ENCODE peak calls at places on chromosomes 7 and 10, in seven cellular contexts. C is neuronal stem cell, K is IMR-90, E is trophoblast cell, T is H1, Z is mesenchymal stem cell, O is H9. S is an unnamed sample.

GRCh38 chr10:43237631-43238446 is 29.0 kb downstream of the RASGEF1A start:
- DNase-seq in C (no peak), K (no peak), E (no peak), T (no peak), Z (no peak), O (peak), S (no peak)

GRCh38 chr7:50273870-50274269 is 30.6 kb upstream of the IKZF1 start:
- DNase-seq in C (no peak), K (no peak), E (no peak), T (no peak), Z (no peak), O (no peak), S (no peak)

GRCh38 chr7:151629873-151630272 is 110.2 kb upstream of the RHEB start:
- DNase-seq in C (no peak), K (no peak), E (no peak), T (no peak), Z (no peak), O (no peak), S (no peak)

GRCh38 chr10:74047871-74048270 is 50.0 kb downstream of the VCL start:
- DNase-seq in C (no peak), K (peak), E (no peak), T (no peak), Z (peak), O (no peak), S (no peak)

GRCh38 chr10:57657164-57657765 is 610.4 kb downstream of the IPMK start:
- DNase-seq in C (peak), K (peak), E (peak), T (peak), Z (peak), O (peak), S (peak)

GRCh38 chr10:79449181-79450146 is 4.0 kb upstream of the ZCCHC24 start:
- DNase-seq in C (no peak), K (no peak), E (no peak), T (no peak), Z (no peak), O (no peak), S (peak)

GRCh38 chr10:35166607-35167006 is 40.0 kb downstream of the CREM start:
- DNase-seq in C (no peak), K (no peak), E (no peak), T (no peak), Z (no peak), O (no peak), S (no peak)

GRCh38 chr10:18402766-18403346 is 248.5 kb downstream of the NSUN6 start:
- DNase-seq in C (no peak), K (peak), E (no peak), T (no peak), Z (no peak), O (no peak), S (no peak)

GRCh38 chr10:114100848-114101741 is 57.4 kb downstream of the ADRB1 start:
- DNase-seq in C (no peak), K (peak), E (no peak), T (peak), Z (peak), O (no peak), S (peak)

GRCh38 chr10:19929466-19930140 is 113.4 kb downstream of the PLXDC2 start:
- DNase-seq in C (no peak), K (peak), E (no peak), T (no peak), Z (peak), O (no peak), S (no peak)

DNA sequence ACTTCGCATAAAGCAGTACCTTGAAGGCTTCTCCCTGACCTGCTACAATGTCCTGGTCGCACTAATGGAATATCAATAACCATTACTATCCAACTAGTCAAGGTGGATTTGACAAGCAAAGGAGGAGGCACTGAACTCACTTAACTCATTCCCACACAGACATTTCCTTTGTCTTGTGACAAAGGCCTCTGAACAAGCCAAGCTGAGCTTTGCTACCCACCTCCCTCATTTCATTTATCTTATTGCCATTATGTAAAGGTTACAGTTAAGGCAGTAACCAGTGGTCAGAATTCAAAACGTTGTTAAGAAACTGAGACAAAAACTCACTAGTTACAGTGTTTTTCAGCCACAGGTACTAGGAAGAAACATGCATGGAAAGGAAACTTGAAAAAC is 7.3 kb downstream of the ELMO1 start:
- DNase-seq in C (no peak), K (no peak), E (no peak), T (no peak), Z (no peak), O (no peak), S (no peak)
- H3K27ac ChIP-seq in C (no peak), K (no peak), E (no peak), T (no peak), Z (no peak), O (no peak), S (no peak)

GRCh38 chr10:102220612-102221011 is 5.5 kb upstream of the ELOVL3 start:
- DNase-seq in C (no peak), K (no peak), E (no peak), T (no peak), Z (no peak), O (no peak), S (no peak)
- H3K18ac ChIP-seq in C (no peak), K (no peak), E (no peak), T (no peak), Z (no peak), O (no peak), S (no peak)

GRCh38 chr7:66263936-66264335 is 58.8 kb downstream of the TPST1 start:
- DNase-seq in C (no peak), K (no peak), E (no peak), T (no peak), Z (no peak), O (no peak), S (no peak)

GRCh38 chr7:66269978-66270377 is 64.8 kb downstream of the TPST1 start:
- DNase-seq in C (no peak), K (no peak), E (no peak), T (no peak), Z (no peak), O (no peak), S (no peak)

GRCh38 chr7:66261941-66262340 is 56.8 kb downstream of the TPST1 start:
- DNase-seq in C (no peak), K (no peak), E (no peak), T (no peak), Z (no peak), O (no peak), S (no peak)

GRCh38 chr7:66265566-66265965 is 60.4 kb downstream of the TPST1 start:
- DNase-seq in C (no peak), K (peak), E (peak), T (no peak), Z (peak), O (no peak), S (peak)

DNA sequence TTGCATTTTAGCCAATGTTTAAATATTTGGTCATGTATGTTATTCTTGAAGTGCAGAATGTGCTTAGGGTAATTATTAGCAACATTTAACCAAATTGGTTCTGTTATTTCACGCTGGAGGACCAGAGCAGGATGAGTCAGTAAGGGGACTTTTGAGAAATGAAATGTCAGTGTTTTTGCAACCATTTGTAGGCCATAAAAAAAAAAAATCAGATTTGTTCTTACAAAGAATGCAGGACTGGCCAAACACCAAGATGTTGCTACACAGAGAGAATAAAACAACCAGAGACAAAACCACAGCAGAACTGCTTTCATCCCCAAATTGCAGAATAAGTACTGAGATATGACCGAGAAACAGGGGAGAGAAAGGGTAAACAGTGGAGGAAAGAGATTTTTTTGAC is 62.1 kb downstream of the TPST1 start:
- DNase-seq in C (no peak), K (peak), E (peak), T (no peak), Z (peak), O (no peak), S (no peak)
- H3K27ac ChIP-seq in C (no peak), K (no peak), E (no peak), T (no peak), Z (peak), O (no peak), S (no peak)

GRCh38 chr7:90988523-90988922 is 275.7 kb upstream of the FZD1 start:
- DNase-seq in C (no peak), K (no peak), E (no peak), T (no peak), Z (no peak), O (no peak), S (no peak)

GRCh38 chr7:90994121-90994520 is 270.1 kb upstream of the FZD1 start:
- DNase-seq in C (no peak), K (peak), E (no peak), T (no peak), Z (no peak), O (no peak), S (no peak)

GRCh38 chr7:90994601-90995000 is 269.6 kb upstream of the FZD1 start:
- DNase-seq in C (no peak), K (no peak), E (peak), T (no peak), Z (no peak), O (no peak), S (no peak)

GRCh38 chr7:90984692-90985091 is 279.5 kb upstream of the FZD1 start:
- DNase-seq in C (no peak), K (no peak), E (no peak), T (no peak), Z (no peak), O (no peak), S (no peak)

DNA sequence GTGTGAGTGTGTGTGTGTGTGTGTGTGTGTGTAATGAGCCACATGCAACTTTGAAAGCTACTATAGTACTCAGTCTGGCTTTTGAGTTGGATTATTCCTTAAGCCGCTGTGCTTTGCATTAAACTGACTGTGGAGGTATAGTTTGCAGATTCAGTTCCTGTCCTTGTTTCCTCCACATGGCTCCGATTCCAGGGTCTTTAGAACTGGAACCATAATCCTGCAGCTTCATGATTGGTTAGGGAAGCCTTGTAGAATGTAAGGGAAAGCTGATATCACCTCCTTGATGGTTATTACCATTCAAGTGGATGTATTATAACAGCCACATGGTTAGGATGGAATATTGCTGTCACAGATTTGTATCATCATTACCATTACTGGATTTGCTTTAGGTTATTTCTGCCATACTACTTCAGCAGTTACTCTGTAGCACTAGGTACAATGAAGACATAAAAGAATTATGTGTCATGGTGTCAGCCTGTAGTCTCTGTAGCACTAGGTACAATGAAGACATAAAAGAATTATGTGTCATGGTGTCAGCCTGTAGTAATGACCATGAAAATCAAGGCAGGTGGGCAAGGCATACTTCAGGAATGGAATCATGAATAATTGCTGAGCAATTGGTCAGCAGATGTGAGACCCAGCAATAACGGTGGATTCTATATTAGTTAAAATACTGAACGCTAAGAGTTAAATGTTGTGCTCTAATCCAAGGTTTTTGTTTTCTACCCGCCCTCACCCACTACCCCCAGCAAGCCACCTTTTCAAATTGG is 275.1 kb upstream of the FZD1 start:
- DNase-seq in C (no peak), K (no peak), E (no peak), T (no peak), Z (no peak), O (no peak), S (no peak)
- H3K18ac ChIP-seq in C (no peak), K (no peak), E (no peak), T (no peak), Z (no peak), O (no peak), S (no peak)

DNA sequence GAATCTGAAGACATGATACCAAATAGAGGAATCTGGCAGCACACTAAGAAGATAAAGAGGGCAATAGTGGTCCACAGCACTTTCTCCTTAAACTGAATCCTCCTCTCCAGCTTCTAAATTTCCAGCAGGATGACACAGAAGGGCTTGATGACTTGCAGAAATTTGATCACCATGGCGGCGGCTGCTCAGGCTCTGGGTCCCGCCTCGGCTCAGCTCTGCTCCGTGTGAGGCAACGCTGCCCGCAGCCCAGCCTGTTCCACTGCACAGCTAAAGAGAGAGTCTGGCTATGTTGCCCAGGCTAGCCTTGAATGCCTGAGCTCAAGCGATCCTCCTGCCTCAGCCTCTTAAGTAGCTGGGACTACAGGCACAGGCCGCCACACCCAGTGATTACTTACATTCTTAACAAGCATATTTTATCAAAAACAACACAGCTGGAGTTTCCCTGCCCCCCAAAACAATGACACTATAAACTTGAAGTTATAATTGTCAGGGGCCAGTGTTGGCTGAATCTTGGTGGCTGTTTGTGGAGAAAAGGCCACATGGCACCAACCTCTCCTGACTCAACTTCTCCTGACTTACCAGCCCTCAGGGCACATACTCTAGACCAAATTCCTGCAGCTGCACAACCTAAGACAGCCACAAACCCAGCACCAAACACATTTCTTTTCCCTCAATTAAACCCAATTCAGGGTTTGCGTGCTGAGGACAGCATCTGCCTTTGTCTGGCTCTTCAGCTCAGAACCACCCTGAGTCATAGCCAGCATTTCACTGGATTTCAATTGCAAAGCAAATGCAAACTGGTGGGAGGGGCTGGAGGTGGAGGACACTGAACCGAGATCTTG is 11.6 kb upstream of the TNPO3 start:
- DNase-seq in C (no peak), K (peak), E (peak), T (no peak), Z (peak), O (peak), S (peak)
- H3K27ac ChIP-seq in C (no peak), K (no peak), E (no peak), T (no peak), Z (peak), O (peak), S (no peak)

GRCh38 chr7:2044883-2045471 is 187.8 kb downstream of the MAD1L1 start:
- DNase-seq in C (no peak), K (no peak), E (no peak), T (no peak), Z (no peak), O (no peak), S (no peak)

GRCh38 chr7:2047272-2047581 is 185.5 kb downstream of the MAD1L1 start:
- DNase-seq in C (no peak), K (no peak), E (no peak), T (no peak), Z (no peak), O (no peak), S (no peak)

GRCh38 chr7:2045559-2046405 is 187.0 kb downstream of the MAD1L1 start:
- DNase-seq in C (no peak), K (no peak), E (no peak), T (no peak), Z (no peak), O (no peak), S (no peak)

GRCh38 chr7:2048006-2048405 is 184.7 kb downstream of the MAD1L1 start:
- DNase-seq in C (no peak), K (no peak), E (no peak), T (no peak), Z (no peak), O (no peak), S (no peak)

GRCh38 chr7:2046581-2047271 is 186.0 kb downstream of the MAD1L1 start:
- DNase-seq in C (no peak), K (no peak), E (no peak), T (no peak), Z (no peak), O (no peak), S (no peak)
- H3K18ac ChIP-seq in C (peak), K (no peak), E (no peak), T (no peak), Z (no peak), O (no peak), S (no peak)

GRCh38 chr10:65090991-65091390 is 1569.8 kb downstream of the REEP3 start:
- DNase-seq in C (no peak), K (no peak), E (no peak), T (no peak), Z (no peak), O (no peak), S (no peak)
- H3K27ac ChIP-seq in C (no peak), K (no peak), E (no peak), T (no peak), Z (no peak), O (no peak), S (no peak)

GRCh38 chr7:105403128-105403527 is 14.4 kb upstream of the SRPK2 start:
- DNase-seq in C (no peak), K (no peak), E (no peak), T (no peak), Z (no peak), O (no peak), S (no peak)
- H3K18ac ChIP-seq in C (no peak), K (no peak), E (no peak), T (no peak), Z (peak), O (no peak), S (no peak)

GRCh38 chr10:117441366-117441765 is 66.1 kb upstream of the PDZD8 start:
- DNase-seq in C (no peak), K (no peak), E (no peak), T (no peak), Z (no peak), O (no peak), S (no peak)
- H3K27ac ChIP-seq in C (no peak), K (no peak), E (no peak), T (no peak), Z (no peak), O (no peak), S (no peak)

S was measured in mesendoderm.